ENCODE peak calls at places on chromosomes 6 and 20, in eight cellular contexts. N, W, R, G, S, V, X and C are unnamed samples.
A peak's percentile ranks its signal among the peaks of the same experiment; 100 is the strongest.

GRCh38 chr6:54206510-54206909 is 95.3 kb downstream of the MLIP start:
- DNase-seq in N (no peak), W (no peak), R (no peak), G (no peak), S (no peak), V (no peak), X (no peak), C (no peak)

GRCh38 chr6:156282087-156282486 is 495.1 kb upstream of the ARID1B start:
- DNase-seq in N (no peak), W (no peak), R (no peak), G (no peak), S (no peak), V (no peak), X (no peak), C (no peak)

GRCh38 chr6:29146154-29146553 is 24.6 kb upstream of the OR2J2 start:
- DNase-seq in N (no peak), W (no peak), R (no peak), G (no peak), S (no peak), V (no peak), X (no peak), C (no peak)

GRCh38 chr6:132354517-132355167 is 46.6 kb downstream of the MOXD1 start:
- DNase-seq in N (no peak), W (no peak), R (no peak), G (no peak), S (peak; percentile 11), V (no peak), X (no peak), C (no peak)

GRCh38 chr6:154921482-154921881 is 73.6 kb upstream of the TIAM2 start:
- DNase-seq in N (no peak), W (no peak), R (no peak), G (no peak), S (no peak), V (no peak), X (no peak), C (no peak)

GRCh38 chr6:99092009-99092408 is 144.3 kb upstream of the FBXL4 start:
- DNase-seq in N (no peak), W (no peak), R (no peak), G (no peak), S (no peak), V (no peak), X (no peak), C (no peak)

GRCh38 chr20:58852559-58853271 is at the start of gene GNAS:
- DNase-seq in N (peak; percentile 82), W (peak; percentile 86), R (no peak), G (peak; percentile 60), S (peak; percentile 86), V (peak; percentile 41), X (peak; percentile 47), C (peak; percentile 72)

GRCh38 chr20:19110866-19111460 is 101.5 kb upstream of the SLC24A3 start:
- DNase-seq in N (no peak), W (no peak), R (no peak), G (no peak), S (no peak), V (no peak), X (no peak), C (no peak)

GRCh38 chr6:32178547-32179440 is 589 bp downstream of the RNF5 start:
- DNase-seq in N (no peak), W (peak; percentile 49), R (no peak), G (no peak), S (no peak), V (no peak), X (peak; percentile 24), C (no peak)

GRCh38 chr6:137702791-137703424 is 164.2 kb upstream of the TNFAIP3 start:
- DNase-seq in N (no peak), W (no peak), R (no peak), G (no peak), S (no peak), V (no peak), X (peak; percentile 31), C (no peak)

GRCh38 chr6:76992553-76992952 is 470.7 kb downstream of the HTR1B start:
- DNase-seq in N (no peak), W (no peak), R (no peak), G (no peak), S (peak; percentile 27), V (no peak), X (no peak), C (no peak)

GRCh38 chr6:127869183-127869582 is 31.7 kb downstream of the THEMIS start:
- DNase-seq in N (no peak), W (no peak), R (no peak), G (no peak), S (no peak), V (no peak), X (no peak), C (no peak)

GRCh38 chr20:8376940-8377339 is 244.9 kb downstream of the PLCB1 start:
- DNase-seq in N (no peak), W (no peak), R (no peak), G (no peak), S (no peak), V (no peak), X (no peak), C (no peak)

GRCh38 chr6:73710470-73710869 is 14.5 kb downstream of the CD109 start:
- DNase-seq in N (peak; percentile 73), W (no peak), R (peak; percentile 38), G (peak; percentile 86), S (no peak), V (no peak), X (no peak), C (no peak)

GRCh38 chr6:99350573-99350972 is 1.1 kb upstream of the FAXC start:
- DNase-seq in N (no peak), W (peak; percentile 28), R (no peak), G (no peak), S (peak; percentile 18), V (no peak), X (no peak), C (no peak)

GRCh38 chr20:23214903-23215302 is 128.8 kb upstream of the CD93 start:
- DNase-seq in N (no peak), W (no peak), R (no peak), G (no peak), S (no peak), V (no peak), X (no peak), C (no peak)

GRCh38 chr20:49583669-49584417 is 15.9 kb upstream of the PTGIS start:
- DNase-seq in N (peak; percentile 94), W (peak; percentile 40), R (no peak), G (peak; percentile 88), S (no peak), V (no peak), X (no peak), C (peak; percentile 87)

GRCh38 chr20:63941282-63942060 is 14.7 kb downstream of the UCKL1 start:
- DNase-seq in N (peak; percentile 38), W (peak; percentile 78), R (no peak), G (no peak), S (peak; percentile 81), V (peak; percentile 29), X (peak; percentile 87), C (peak; percentile 35)

GRCh38 chr6:48101277-48101676 is 9.7 kb downstream of the PTCHD4 start:
- DNase-seq in N (peak; percentile 49), W (no peak), R (no peak), G (no peak), S (no peak), V (no peak), X (no peak), C (no peak)

GRCh38 chr20:2698186-2698817 is 5.7 kb downstream of the EBF4 start:
- DNase-seq in N (no peak), W (no peak), R (no peak), G (no peak), S (no peak), V (no peak), X (no peak), C (no peak)

GRCh38 chr6:135525550-135525949 is 28.0 kb upstream of the AHI1 start:
- DNase-seq in N (no peak), W (no peak), R (no peak), G (no peak), S (no peak), V (no peak), X (no peak), C (no peak)

GRCh38 chr6:54847799-54848597 is 1.4 kb downstream of the FAM83B start:
- DNase-seq in N (peak; percentile 55), W (no peak), R (peak; percentile 54), G (peak; percentile 40), S (no peak), V (no peak), X (no peak), C (no peak)

GRCh38 chr20:43904778-43905177 is 9.9 kb upstream of the TOX2 start:
- DNase-seq in N (no peak), W (no peak), R (no peak), G (peak; percentile 33), S (no peak), V (no peak), X (no peak), C (no peak)

GRCh38 chr6:13870185-13870584 is 54.6 kb upstream of the RNF182 start:
- DNase-seq in N (peak; percentile 33), W (no peak), R (no peak), G (no peak), S (no peak), V (no peak), X (no peak), C (no peak)

GRCh38 chr6:125945378-125946141 is 11.0 kb upstream of the HINT3 start:
- DNase-seq in N (peak; percentile 39), W (no peak), R (no peak), G (no peak), S (no peak), V (no peak), X (no peak), C (no peak)

GRCh38 chr6:122289721-122290501 is 109.5 kb upstream of the HSF2 start:
- DNase-seq in N (peak; percentile 39), W (no peak), R (no peak), G (no peak), S (peak; percentile 15), V (no peak), X (no peak), C (no peak)

GRCh38 chr6:111651185-111652034 is 45.7 kb upstream of the TRAF3IP2 start:
- DNase-seq in N (peak; percentile 29), W (no peak), R (no peak), G (no peak), S (no peak), V (no peak), X (no peak), C (no peak)

GRCh38 chr20:11012975-11013374 is 339.2 kb upstream of the JAG1 start:
- DNase-seq in N (no peak), W (no peak), R (no peak), G (no peak), S (no peak), V (no peak), X (no peak), C (no peak)